ENCODE peak calls at places on chromosomes 4 and X, in five cellular contexts. U, R, A, Q and I are unnamed samples.

GRCh38 chr4:108034560-108034959 is 44.9 kb downstream of the HADH start:
- DNase-seq in U (no peak), R (no peak), A (peak; percentile 45), Q (no peak), I (no peak)

GRCh38 chr4:3290889-3291321 is 1.9 kb upstream of the RGS12 start:
- DNase-seq in U (no peak), R (no peak), A (no peak), Q (no peak), I (no peak)

GRCh38 chr4:186901850-186902249 is 178.2 kb upstream of the FAT1 start:
- DNase-seq in U (no peak), R (no peak), A (no peak), Q (no peak), I (no peak)

GRCh38 chr4:128162434-128162833 is 101.3 kb downstream of the LARP1B start:
- DNase-seq in U (no peak), R (no peak), A (no peak), Q (no peak), I (no peak)

GRCh38 chrX:116379854-116380253 is 56.6 kb upstream of the SLC6A14 start:
- DNase-seq in U (no peak), R (no peak), A (no peak), Q (no peak), I (peak; percentile 75)

GRCh38 chrX:19852014-19853005 is 35.1 kb downstream of the SH3KBP1 start:
- DNase-seq in U (no peak), R (no peak), A (no peak), Q (no peak), I (peak; percentile 67)

GRCh38 chrX:38803609-38804480 is 2.6 kb downstream of the MID1IP1 start:
- DNase-seq in U (peak; percentile 37), R (peak; percentile 94), A (peak; percentile 85), Q (peak; percentile 59), I (peak; percentile 94)

GRCh38 chr4:122606364-122607043 is 14.4 kb downstream of the IL21 start:
- DNase-seq in U (no peak), R (no peak), A (no peak), Q (no peak), I (no peak)

GRCh38 chr4:52755409-52755808 is 4.2 kb upstream of the ERVMER34-1 start:
- DNase-seq in U (no peak), R (no peak), A (no peak), Q (no peak), I (no peak)

GRCh38 chrX:66074920-66075879 is 35.3 kb upstream of the VSIG4 start:
- DNase-seq in U (no peak), R (peak; percentile 86), A (no peak), Q (no peak), I (peak; percentile 27)

GRCh38 chr4:187606581-187606980 is 389.0 kb upstream of the ZFP42 start:
- DNase-seq in U (peak; percentile 13), R (no peak), A (peak; percentile 41), Q (no peak), I (peak; percentile 33)

GRCh38 chrX:75596178-75596577 is 73.3 kb upstream of the ZDHHC15 start:
- DNase-seq in U (no peak), R (no peak), A (no peak), Q (no peak), I (no peak)

GRCh38 chr4:103193457-103193856 is 4.7 kb downstream of the CENPE start:
- DNase-seq in U (no peak), R (no peak), A (no peak), Q (no peak), I (no peak)

GRCh38 chrX:110403839-110404238 is 45.2 kb downstream of the RTL9 start:
- DNase-seq in U (no peak), R (no peak), A (no peak), Q (no peak), I (no peak)

GRCh38 chr4:146134761-146135160 is 40.8 kb upstream of the LSM6 start:
- DNase-seq in U (no peak), R (no peak), A (no peak), Q (peak; percentile 95), I (peak; percentile 47)

GRCh38 chrX:139126493-139126892 is 404.0 kb upstream of the F9 start:
- DNase-seq in U (peak; percentile 0), R (no peak), A (no peak), Q (peak; percentile 5), I (no peak)

GRCh38 chrX:115017455-115017854 is at the start of gene IL13RA2:
- DNase-seq in U (no peak), R (no peak), A (no peak), Q (no peak), I (no peak)

GRCh38 chrX:68762649-68763268 is 66.1 kb upstream of the EFNB1 start:
- DNase-seq in U (no peak), R (no peak), A (no peak), Q (no peak), I (peak; percentile 40)